ENCODE peak calls at places on chromosomes 4 and X, in nine cellular contexts. One of them, this sample, is unnamed.

GRCh38 chrX:71111141-71111843 is at the start of gene IL2RG:
- DNase-seq in mesothelial cell of epicardium: no peak
- DNase-seq in endodermal cell: no peak
- DNase-seq in RWPE1: no peak
- DNase-seq in fibroblast of lung: no peak
- DNase-seq in upper lobe of right lung: no peak
- DNase-seq in fibroblast of pulmonary artery: no peak
- DNase-seq in transverse colon: peak; percentile 72
- DNase-seq in H9: no peak
- DNase-seq in this sample: peak; percentile 60

GRCh38 chr4:151038452-151039157 is 23.5 kb upstream of the LRBA start:
- DNase-seq in mesothelial cell of epicardium: no peak
- DNase-seq in endodermal cell: no peak
- DNase-seq in RWPE1: no peak
- DNase-seq in fibroblast of lung: no peak
- DNase-seq in upper lobe of right lung: no peak
- DNase-seq in fibroblast of pulmonary artery: no peak
- DNase-seq in transverse colon: no peak
- DNase-seq in H9: no peak
- DNase-seq in this sample: no peak

GRCh38 chr4:172601195-172601594 is 567.4 kb upstream of the GALNT7 start:
- DNase-seq in mesothelial cell of epicardium: no peak
- DNase-seq in endodermal cell: no peak
- DNase-seq in RWPE1: no peak
- DNase-seq in fibroblast of lung: no peak
- DNase-seq in upper lobe of right lung: no peak
- DNase-seq in fibroblast of pulmonary artery: no peak
- DNase-seq in transverse colon: no peak
- DNase-seq in H9: no peak
- DNase-seq in this sample: no peak

GRCh38 chr4:82388405-82388804 is 14.6 kb upstream of the HNRNPD start:
- DNase-seq in mesothelial cell of epicardium: no peak
- DNase-seq in endodermal cell: no peak
- DNase-seq in RWPE1: no peak
- DNase-seq in fibroblast of lung: no peak
- DNase-seq in upper lobe of right lung: no peak
- DNase-seq in fibroblast of pulmonary artery: no peak
- DNase-seq in transverse colon: no peak
- DNase-seq in H9: no peak
- DNase-seq in this sample: no peak

GRCh38 chr4:184812651-184813181 is 13.1 kb downstream of the ACSL1 start:
- DNase-seq in mesothelial cell of epicardium: no peak
- DNase-seq in endodermal cell: no peak
- DNase-seq in RWPE1: peak; percentile 38
- DNase-seq in fibroblast of lung: peak; percentile 14
- DNase-seq in upper lobe of right lung: no peak
- DNase-seq in fibroblast of pulmonary artery: peak; percentile 83
- DNase-seq in transverse colon: no peak
- DNase-seq in H9: no peak
- DNase-seq in this sample: no peak

GRCh38 chr4:915595-915994 is 16.5 kb downstream of the GAK start:
- DNase-seq in mesothelial cell of epicardium: no peak
- DNase-seq in endodermal cell: peak; percentile 61
- DNase-seq in RWPE1: no peak
- DNase-seq in fibroblast of lung: peak; percentile 22
- DNase-seq in upper lobe of right lung: no peak
- DNase-seq in fibroblast of pulmonary artery: peak; percentile 30
- DNase-seq in transverse colon: no peak
- DNase-seq in H9: no peak
- DNase-seq in this sample: no peak

GRCh38 chrX:52425710-52426245 is 57.0 kb downstream of the XAGE2 start:
- DNase-seq in mesothelial cell of epicardium: no peak
- DNase-seq in endodermal cell: no peak
- DNase-seq in RWPE1: no peak
- DNase-seq in fibroblast of lung: peak; percentile 24
- DNase-seq in upper lobe of right lung: no peak
- DNase-seq in fibroblast of pulmonary artery: peak; percentile 20
- DNase-seq in transverse colon: no peak
- DNase-seq in H9: no peak
- DNase-seq in this sample: no peak

GRCh38 chr4:139940600-139940999 is 213.4 kb downstream of the MAML3 start:
- DNase-seq in mesothelial cell of epicardium: no peak
- DNase-seq in endodermal cell: no peak
- DNase-seq in RWPE1: no peak
- DNase-seq in fibroblast of lung: no peak
- DNase-seq in upper lobe of right lung: no peak
- DNase-seq in fibroblast of pulmonary artery: no peak
- DNase-seq in transverse colon: no peak
- DNase-seq in H9: no peak
- DNase-seq in this sample: no peak

GRCh38 chrX:75038925-75039324 is 113.7 kb upstream of the NEXMIF start:
- DNase-seq in mesothelial cell of epicardium: no peak
- DNase-seq in endodermal cell: peak; percentile 44
- DNase-seq in RWPE1: no peak
- DNase-seq in fibroblast of lung: peak; percentile 8
- DNase-seq in upper lobe of right lung: no peak
- DNase-seq in fibroblast of pulmonary artery: peak; percentile 46
- DNase-seq in transverse colon: no peak
- DNase-seq in H9: no peak
- DNase-seq in this sample: no peak

GRCh38 chrX:23666282-23666681 is 1.0 kb upstream of the PRDX4 start:
- DNase-seq in mesothelial cell of epicardium: no peak
- DNase-seq in endodermal cell: peak; percentile 48
- DNase-seq in RWPE1: no peak
- DNase-seq in fibroblast of lung: no peak
- DNase-seq in upper lobe of right lung: peak; percentile 67
- DNase-seq in fibroblast of pulmonary artery: no peak
- DNase-seq in transverse colon: no peak
- DNase-seq in H9: no peak
- DNase-seq in this sample: no peak

GRCh38 chr4:168832746-168833575 is 177.1 kb downstream of the CBR4 start:
- DNase-seq in mesothelial cell of epicardium: peak; percentile 62
- DNase-seq in endodermal cell: peak; percentile 87
- DNase-seq in RWPE1: peak; percentile 59
- DNase-seq in fibroblast of lung: no peak
- DNase-seq in upper lobe of right lung: peak; percentile 69
- DNase-seq in fibroblast of pulmonary artery: peak; percentile 50
- DNase-seq in transverse colon: peak; percentile 19
- DNase-seq in H9: peak; percentile 71
- DNase-seq in this sample: peak; percentile 17

GRCh38 chr4:43132010-43132582 is 239.6 kb downstream of the GRXCR1 start:
- DNase-seq in mesothelial cell of epicardium: peak; percentile 79
- DNase-seq in endodermal cell: peak; percentile 86
- DNase-seq in RWPE1: peak; percentile 49
- DNase-seq in fibroblast of lung: peak; percentile 78
- DNase-seq in upper lobe of right lung: peak; percentile 72
- DNase-seq in fibroblast of pulmonary artery: peak; percentile 81
- DNase-seq in transverse colon: peak; percentile 31
- DNase-seq in H9: peak; percentile 55
- DNase-seq in this sample: no peak

DNA sequence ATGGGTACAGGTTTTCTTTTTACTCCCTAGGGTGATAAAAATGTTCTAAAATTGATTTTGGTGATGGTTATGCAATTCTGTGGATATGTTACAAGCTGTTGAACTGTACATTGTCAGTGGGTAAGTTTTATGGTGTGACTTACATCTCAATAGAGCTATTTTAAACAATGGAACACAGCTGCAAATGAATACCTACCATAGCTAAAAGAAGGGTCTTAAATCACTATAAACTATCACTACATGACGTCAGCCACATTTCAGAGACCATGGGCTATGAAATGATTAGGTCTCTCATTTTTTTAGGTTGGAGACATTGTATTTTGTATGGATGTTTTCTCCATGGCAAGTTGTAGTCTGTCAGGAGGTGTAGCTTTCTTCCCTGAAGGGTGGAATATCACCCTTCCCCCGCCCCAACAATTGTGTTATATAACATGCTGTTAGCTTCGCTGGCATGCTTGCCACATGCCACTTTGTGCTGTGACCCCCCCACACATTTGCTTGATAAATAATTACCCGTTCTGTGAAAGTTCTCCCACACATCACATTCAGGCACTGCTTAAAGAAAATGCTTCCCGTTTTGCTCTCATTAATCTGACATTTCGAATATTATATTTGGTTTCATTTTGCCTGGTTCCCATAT is 159.7 kb downstream of the ARHGAP10 start:
- DNase-seq in mesothelial cell of epicardium: no peak
- DNase-seq in endodermal cell: no peak
- DNase-seq in RWPE1: no peak
- DNase-seq in fibroblast of lung: no peak
- DNase-seq in upper lobe of right lung: no peak
- DNase-seq in fibroblast of pulmonary artery: no peak
- DNase-seq in transverse colon: no peak
- DNase-seq in H9: no peak
- DNase-seq in this sample: no peak
- TF ChIP-seq CTCF in mesothelial cell of epicardium: no peak
- TF ChIP-seq CTCF in endodermal cell: no peak
- TF ChIP-seq CTCF in RWPE1: no peak
- TF ChIP-seq CTCF in fibroblast of lung: no peak
- TF ChIP-seq CTCF in upper lobe of right lung: no peak
- TF ChIP-seq CTCF in fibroblast of pulmonary artery: no peak
- TF ChIP-seq CTCF in transverse colon: no peak
- TF ChIP-seq CTCF in H9: no peak
- TF ChIP-seq CTCF in this sample: no peak

DNA sequence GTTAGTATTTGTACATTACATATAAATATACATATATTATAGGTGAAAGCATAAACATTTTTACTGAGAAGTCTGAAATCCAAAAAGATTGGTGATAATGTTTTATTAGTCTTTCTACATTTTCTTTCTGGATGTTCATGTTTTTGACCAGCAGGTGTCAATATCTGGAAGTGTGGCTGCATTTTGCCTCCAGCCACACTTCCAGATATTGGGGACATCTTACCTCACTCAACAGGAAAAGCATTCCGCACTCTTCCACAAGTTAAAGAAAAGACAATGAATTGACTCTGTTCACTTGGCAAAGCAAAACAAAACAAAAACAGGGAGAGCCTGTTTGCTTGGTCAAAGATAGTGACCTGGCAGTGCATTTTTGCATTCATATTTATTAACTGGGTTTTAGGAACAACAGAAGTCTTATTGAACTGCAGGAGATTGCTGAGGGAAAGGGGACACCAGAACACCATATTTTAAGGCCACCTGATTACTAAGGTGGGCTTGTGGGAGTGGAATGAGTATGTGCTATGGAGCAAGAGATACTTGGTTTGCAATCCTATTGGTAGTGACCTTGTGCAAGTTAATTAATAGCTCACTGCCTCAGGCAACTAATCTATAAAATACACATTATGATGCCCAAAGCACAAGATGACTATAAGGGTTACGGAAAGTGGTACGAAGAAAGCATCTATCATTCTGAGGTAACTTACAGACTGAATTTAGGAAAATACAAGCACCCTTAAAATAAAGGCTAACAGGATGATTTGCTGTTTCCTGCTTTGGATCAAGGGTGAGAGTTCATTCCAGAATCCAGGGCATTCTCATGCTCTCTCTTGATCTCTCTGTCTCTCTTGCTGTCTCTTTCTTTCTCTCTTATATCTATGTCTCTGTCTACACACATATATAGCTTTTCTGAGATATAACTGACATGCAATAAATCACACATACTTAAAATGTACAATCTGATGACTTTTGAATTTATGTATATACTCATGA is 389.9 kb upstream of the EMCN start:
- DNase-seq in mesothelial cell of epicardium: no peak
- DNase-seq in endodermal cell: no peak
- DNase-seq in RWPE1: peak; percentile 9
- DNase-seq in fibroblast of lung: peak; percentile 6
- DNase-seq in upper lobe of right lung: no peak
- DNase-seq in fibroblast of pulmonary artery: peak; percentile 35
- DNase-seq in transverse colon: no peak
- DNase-seq in H9: no peak
- DNase-seq in this sample: no peak
- TF ChIP-seq CTCF in mesothelial cell of epicardium: peak; percentile 38
- TF ChIP-seq CTCF in endodermal cell: peak; percentile 54
- TF ChIP-seq CTCF in RWPE1: peak; percentile 28
- TF ChIP-seq CTCF in fibroblast of lung: peak; percentile 12
- TF ChIP-seq CTCF in upper lobe of right lung: peak; percentile 40
- TF ChIP-seq CTCF in fibroblast of pulmonary artery: peak; percentile 44
- TF ChIP-seq CTCF in transverse colon: peak; percentile 20
- TF ChIP-seq CTCF in H9: peak; percentile 38
- TF ChIP-seq CTCF in this sample: no peak

DNA sequence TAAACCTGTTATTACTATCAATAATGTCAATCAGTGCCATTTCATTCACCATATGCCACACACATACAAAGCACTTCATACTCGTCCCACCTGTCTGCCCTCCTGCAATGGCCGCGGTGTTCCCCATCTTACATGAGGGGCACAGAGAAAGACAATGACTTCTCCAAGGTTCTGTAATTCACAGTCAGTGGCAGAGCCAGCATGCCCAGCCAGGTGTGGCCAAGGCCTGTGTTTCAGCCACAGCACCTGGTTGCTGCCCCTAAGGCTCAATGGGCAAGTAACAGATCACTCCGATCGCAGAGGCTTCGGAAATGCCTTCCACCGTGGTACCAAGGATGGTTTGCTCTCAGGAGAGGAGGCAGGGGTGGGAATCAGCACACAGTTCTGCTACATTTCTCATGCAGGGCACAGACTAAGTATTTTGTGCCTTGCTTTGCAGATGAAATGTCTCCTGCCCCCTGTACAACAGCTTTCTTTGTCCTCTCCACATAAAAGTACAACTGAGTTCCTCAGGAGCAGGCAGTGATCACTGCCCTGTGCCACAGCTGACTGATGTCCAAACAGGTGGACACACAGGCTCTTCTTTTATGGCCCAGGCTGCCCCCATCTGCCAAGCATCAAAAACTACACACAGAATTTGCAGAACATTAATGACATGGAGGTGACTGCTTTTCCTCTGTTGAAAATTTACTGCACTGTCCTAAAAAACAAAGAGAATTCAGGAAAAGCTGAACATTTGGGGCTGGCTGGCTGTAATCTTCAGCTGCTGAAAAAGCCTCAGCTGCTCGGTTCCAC is 10.8 kb downstream of the AFAP1 start:
- DNase-seq in mesothelial cell of epicardium: no peak
- DNase-seq in endodermal cell: no peak
- DNase-seq in RWPE1: no peak
- DNase-seq in fibroblast of lung: peak; percentile 53
- DNase-seq in upper lobe of right lung: no peak
- DNase-seq in fibroblast of pulmonary artery: no peak
- DNase-seq in transverse colon: no peak
- DNase-seq in H9: no peak
- DNase-seq in this sample: no peak
- TF ChIP-seq CTCF in mesothelial cell of epicardium: no peak
- TF ChIP-seq CTCF in endodermal cell: peak; percentile 37
- TF ChIP-seq CTCF in RWPE1: no peak
- TF ChIP-seq CTCF in fibroblast of lung: peak; percentile 32
- TF ChIP-seq CTCF in upper lobe of right lung: peak; percentile 11
- TF ChIP-seq CTCF in fibroblast of pulmonary artery: peak; percentile 22
- TF ChIP-seq CTCF in transverse colon: no peak
- TF ChIP-seq CTCF in H9: peak; percentile 33
- TF ChIP-seq CTCF in this sample: no peak

GRCh38 chr4:20422398-20422797 is 170.7 kb downstream of the SLIT2 start:
- DNase-seq in mesothelial cell of epicardium: peak; percentile 62
- DNase-seq in endodermal cell: peak; percentile 91
- DNase-seq in RWPE1: peak; percentile 9
- DNase-seq in fibroblast of lung: peak; percentile 72
- DNase-seq in upper lobe of right lung: no peak
- DNase-seq in fibroblast of pulmonary artery: peak; percentile 80
- DNase-seq in transverse colon: peak; percentile 60
- DNase-seq in H9: peak; percentile 73
- DNase-seq in this sample: no peak
- TF ChIP-seq CTCF in mesothelial cell of epicardium: peak; percentile 62
- TF ChIP-seq CTCF in endodermal cell: peak; percentile 82
- TF ChIP-seq CTCF in RWPE1: peak; percentile 45
- TF ChIP-seq CTCF in fibroblast of lung: peak; percentile 83
- TF ChIP-seq CTCF in upper lobe of right lung: peak; percentile 56
- TF ChIP-seq CTCF in fibroblast of pulmonary artery: peak; percentile 67
- TF ChIP-seq CTCF in transverse colon: peak; percentile 64
- TF ChIP-seq CTCF in H9: peak; percentile 74
- TF ChIP-seq CTCF in this sample: no peak